ENCODE peak calls at places on chromosomes 6 and 20, in seven cellular contexts. C is astrocyte of the cerebellum; P is NCI-H1092; K is left ventricle myocardium superior; B is non-pigmented ciliary epithelial cell; F is CD4-positive, alpha-beta memory T cell; R is activated CD4-positive, alpha-beta T cell treated with anti-CD3 and anti-CD28 coated beads, Interleukin-2, amount 10 ng/mL, durations not matched to agents 7 days and 5 days. W is an unnamed sample.

GRCh38 chr20:52150440-52151258 is 40.9 kb downstream of the ZFP64 start:
- DNase-seq in F (peak), B (no peak), P (peak), K (no peak), R (peak), C (peak), W (peak)

GRCh38 chr20:1242530-1242929 is 16.7 kb downstream of the RAD21L1 start:
- DNase-seq in B (peak), C (peak), F (no peak), R (no peak), K (no peak), P (no peak), W (peak)

GRCh38 chr20:46953596-46953995 is 59.0 kb downstream of the EYA2 start:
- DNase-seq in F (no peak), B (no peak), R (no peak), C (no peak), K (no peak), P (no peak), W (no peak)

GRCh38 chr6:33856655-33857054 is 52.9 kb upstream of the MLN start:
- DNase-seq in B (no peak), F (peak), K (no peak), C (no peak), R (peak), P (no peak), W (peak)

GRCh38 chr6:135183532-135184440 is 2.7 kb downstream of the MYB start:
- DNase-seq in C (no peak), R (peak), F (peak), B (no peak), P (no peak), K (peak), W (peak)

GRCh38 chr6:143595256-143596036 is 82.3 kb upstream of the PHACTR2 start:
- DNase-seq in P (no peak), F (no peak), C (no peak), B (no peak), R (no peak), K (no peak), W (no peak)

GRCh38 chr6:105121981-105122380 is 57.8 kb downstream of the POPDC3 start:
- DNase-seq in B (no peak), P (no peak), K (no peak), R (no peak), C (no peak), F (no peak), W (no peak)

GRCh38 chr20:673606-674005 is 2.0 kb downstream of the SCRT2 start:
- DNase-seq in F (no peak), R (no peak), C (no peak), P (no peak), B (no peak), K (no peak), W (no peak)

GRCh38 chr6:32807020-32807580 is 9.7 kb downstream of the HLA-DOB start:
- DNase-seq in B (no peak), F (no peak), R (no peak), C (no peak), P (no peak), K (no peak), W (no peak)

GRCh38 chr6:135135835-135136234 is 45.3 kb upstream of the MYB start:
- DNase-seq in K (no peak), R (no peak), B (no peak), C (no peak), P (no peak), F (no peak), W (no peak)

GRCh38 chr6:139942333-139942732 is 567.9 kb upstream of the CITED2 start:
- DNase-seq in F (no peak), K (no peak), C (no peak), B (no peak), P (no peak), R (no peak), W (no peak)

GRCh38 chr20:58065508-58066361 is 162.7 kb downstream of the ANKRD60 start:
- DNase-seq in K (no peak), P (no peak), B (no peak), C (peak), R (no peak), F (no peak), W (peak)

GRCh38 chr20:1434571-1435336 is 31.9 kb downstream of the NSFL1C start:
- DNase-seq in K (no peak), R (peak), C (peak), F (peak), P (no peak), B (peak), W (peak)

GRCh38 chr6:112163295-112164257 is 76.2 kb downstream of the FAM229B start:
- DNase-seq in F (peak), P (peak), K (peak), C (no peak), B (no peak), R (peak), W (peak)

GRCh38 chr6:100466410-100467143 is 1.9 kb upstream of the SIM1 start:
- DNase-seq in F (no peak), P (no peak), K (no peak), C (no peak), B (no peak), R (no peak), W (no peak)

GRCh38 chr6:116714761-116715160 is 33.8 kb downstream of the KPNA5 start:
- DNase-seq in K (no peak), F (no peak), R (no peak), B (no peak), P (no peak), C (no peak), W (no peak)

GRCh38 chr6:45959534-45960195 is 56.0 kb downstream of the CLIC5 start:
- DNase-seq in B (no peak), K (no peak), F (no peak), C (peak), P (peak), R (no peak), W (peak)

GRCh38 chr6:23180504-23181293 is 611.3 kb downstream of the HDGFL1 start:
- DNase-seq in B (peak), K (peak), P (peak), R (no peak), C (peak), F (no peak), W (peak)

GRCh38 chr20:15756401-15756800 is 816.8 kb downstream of the KIF16B start:
- DNase-seq in K (no peak), C (no peak), F (no peak), B (no peak), P (no peak), R (no peak), W (no peak)

GRCh38 chr6:32439708-32440214 is at the start of gene HLA-DRA:
- DNase-seq in R (peak), F (peak), C (peak), K (no peak), B (no peak), P (no peak), W (peak)

GRCh38 chr6:50994026-50994720 is 175.5 kb downstream of the TFAP2B start:
- DNase-seq in K (no peak), R (no peak), F (no peak), C (no peak), B (no peak), P (no peak), W (no peak)

GRCh38 chr6:45590225-45590624 is 212.5 kb upstream of the SUPT3H start:
- DNase-seq in K (no peak), R (no peak), P (no peak), C (peak), F (no peak), B (peak), W (peak)

GRCh38 chr20:33203444-33203843 is 13.7 kb upstream of the BPIFA3 start:
- DNase-seq in R (no peak), F (no peak), C (no peak), P (no peak), K (no peak), B (no peak), W (no peak)

GRCh38 chr6:32885698-32886286 is 31.8 kb downstream of the PSMB9 start:
- DNase-seq in K (no peak), B (peak), P (peak), R (no peak), C (peak), F (peak), W (peak)

GRCh38 chr20:48614593-48615274 is 213.1 kb downstream of the PREX1 start:
- DNase-seq in P (no peak), F (no peak), B (no peak), R (no peak), C (no peak), K (no peak), W (no peak)

GRCh38 chr6:83539678-83540077 is 27.3 kb downstream of the PRSS35 start:
- DNase-seq in P (no peak), C (no peak), B (no peak), F (no peak), K (no peak), R (no peak), W (no peak)

GRCh38 chr6:40320441-40320840 is 266.7 kb downstream of the LRFN2 start:
- DNase-seq in C (no peak), B (no peak), P (no peak), K (no peak), R (no peak), F (no peak), W (no peak)